ENCODE peak calls at places on chromosomes 12 and 14, in eight cellular contexts. One of them, this sample, is unnamed.
A peak's percentile ranks its signal among the peaks of the same experiment; 100 is the strongest.

GRCh38 chr12:6215932-6216494 is 15.8 kb downstream of the CD9 start:
- DNase-seq in HCT116: peak; percentile 93
- DNase-seq in adrenal gland: peak; percentile 96
- DNase-seq in lower leg skin: peak; percentile 93
- DNase-seq in right lobe of liver: no peak
- DNase-seq in NB4: no peak
- DNase-seq in esophagus squamous epithelium: no peak
- DNase-seq in Peyer's patch: peak; percentile 78
- DNase-seq in this sample: no peak

GRCh38 chr14:102493096-102493495 is 16.5 kb downstream of the ANKRD9 start:
- DNase-seq in HCT116: no peak
- DNase-seq in adrenal gland: no peak
- DNase-seq in lower leg skin: no peak
- DNase-seq in right lobe of liver: peak; percentile 9
- DNase-seq in NB4: no peak
- DNase-seq in esophagus squamous epithelium: no peak
- DNase-seq in Peyer's patch: no peak
- DNase-seq in this sample: no peak

GRCh38 chr12:109432842-109433304 is 44.2 kb downstream of the KCTD10 start:
- DNase-seq in HCT116: peak; percentile 84
- DNase-seq in adrenal gland: peak; percentile 83
- DNase-seq in lower leg skin: peak; percentile 75
- DNase-seq in right lobe of liver: peak; percentile 89
- DNase-seq in NB4: peak; percentile 86
- DNase-seq in esophagus squamous epithelium: peak; percentile 11
- DNase-seq in Peyer's patch: peak; percentile 88
- DNase-seq in this sample: peak; percentile 87

GRCh38 chr14:24013654-24014514 is 25.2 kb downstream of the DHRS4L2 start:
- DNase-seq in HCT116: peak; percentile 78
- DNase-seq in adrenal gland: peak; percentile 43
- DNase-seq in lower leg skin: peak; percentile 48
- DNase-seq in right lobe of liver: no peak
- DNase-seq in NB4: peak; percentile 77
- DNase-seq in esophagus squamous epithelium: no peak
- DNase-seq in Peyer's patch: no peak
- DNase-seq in this sample: peak; percentile 29

GRCh38 chr12:88194868-88195267 is 52.8 kb downstream of the TMTC3 start:
- DNase-seq in HCT116: no peak
- DNase-seq in adrenal gland: no peak
- DNase-seq in lower leg skin: no peak
- DNase-seq in right lobe of liver: no peak
- DNase-seq in NB4: no peak
- DNase-seq in esophagus squamous epithelium: no peak
- DNase-seq in Peyer's patch: no peak
- DNase-seq in this sample: no peak

GRCh38 chr14:57391609-57392195 is 1.3 kb downstream of the NAA30 start:
- DNase-seq in HCT116: no peak
- DNase-seq in adrenal gland: no peak
- DNase-seq in lower leg skin: no peak
- DNase-seq in right lobe of liver: no peak
- DNase-seq in NB4: peak; percentile 1
- DNase-seq in esophagus squamous epithelium: no peak
- DNase-seq in Peyer's patch: no peak
- DNase-seq in this sample: no peak

GRCh38 chr12:66127695-66128094 is 2.9 kb downstream of the LLPH start:
- DNase-seq in HCT116: no peak
- DNase-seq in adrenal gland: peak; percentile 73
- DNase-seq in lower leg skin: no peak
- DNase-seq in right lobe of liver: no peak
- DNase-seq in NB4: no peak
- DNase-seq in esophagus squamous epithelium: no peak
- DNase-seq in Peyer's patch: no peak
- DNase-seq in this sample: no peak

GRCh38 chr12:130818381-130819247 is 20.4 kb downstream of the STX2 start:
- DNase-seq in HCT116: no peak
- DNase-seq in adrenal gland: peak; percentile 61
- DNase-seq in lower leg skin: peak; percentile 33
- DNase-seq in right lobe of liver: peak; percentile 65
- DNase-seq in NB4: peak; percentile 78
- DNase-seq in esophagus squamous epithelium: no peak
- DNase-seq in Peyer's patch: peak; percentile 82
- DNase-seq in this sample: peak; percentile 52

GRCh38 chr14:75453817-75454434 is 26.1 kb downstream of the JDP2 start:
- DNase-seq in HCT116: no peak
- DNase-seq in adrenal gland: no peak
- DNase-seq in lower leg skin: no peak
- DNase-seq in right lobe of liver: no peak
- DNase-seq in NB4: peak; percentile 28
- DNase-seq in esophagus squamous epithelium: no peak
- DNase-seq in Peyer's patch: no peak
- DNase-seq in this sample: no peak

GRCh38 chr14:29350496-29350895 is 577.2 kb downstream of the PRKD1 start:
- DNase-seq in HCT116: no peak
- DNase-seq in adrenal gland: no peak
- DNase-seq in lower leg skin: no peak
- DNase-seq in right lobe of liver: no peak
- DNase-seq in NB4: no peak
- DNase-seq in esophagus squamous epithelium: no peak
- DNase-seq in Peyer's patch: no peak
- DNase-seq in this sample: no peak

GRCh38 chr14:98292191-98292590 is 979.8 kb downstream of the BCL11B start:
- DNase-seq in HCT116: no peak
- DNase-seq in adrenal gland: no peak
- DNase-seq in lower leg skin: no peak
- DNase-seq in right lobe of liver: no peak
- DNase-seq in NB4: no peak
- DNase-seq in esophagus squamous epithelium: no peak
- DNase-seq in Peyer's patch: no peak
- DNase-seq in this sample: no peak

DNA sequence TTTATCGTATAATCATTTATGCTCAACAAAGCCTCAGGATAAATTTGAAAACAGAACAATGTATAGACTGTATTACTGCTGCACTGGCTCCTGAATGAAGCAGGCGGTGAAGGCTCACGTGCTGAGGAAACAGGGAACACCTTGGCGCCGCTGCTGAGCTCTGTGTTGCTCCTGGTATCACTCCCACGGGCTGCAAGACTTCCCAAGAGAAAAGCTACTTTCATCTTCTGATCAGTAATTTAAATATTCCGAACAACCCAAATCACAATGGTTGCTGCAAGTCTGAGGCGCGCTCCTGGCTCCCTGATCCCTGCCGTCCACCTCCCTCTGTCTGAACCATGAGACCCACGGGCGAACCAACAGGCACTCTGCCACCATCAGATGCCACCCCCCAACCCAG is 15.7 kb downstream of the PGAM5 start:
- DNase-seq in HCT116: no peak
- DNase-seq in adrenal gland: no peak
- DNase-seq in lower leg skin: no peak
- DNase-seq in right lobe of liver: no peak
- DNase-seq in NB4: no peak
- DNase-seq in esophagus squamous epithelium: no peak
- DNase-seq in Peyer's patch: no peak
- DNase-seq in this sample: no peak
- TF ChIP-seq POLR2A in HCT116: no peak
- TF ChIP-seq POLR2A in adrenal gland: no peak
- TF ChIP-seq POLR2A in lower leg skin: no peak
- TF ChIP-seq POLR2A in right lobe of liver: no peak
- TF ChIP-seq POLR2A in NB4: no peak
- TF ChIP-seq POLR2A in esophagus squamous epithelium: no peak
- TF ChIP-seq POLR2A in Peyer's patch: no peak
- TF ChIP-seq POLR2A in this sample: no peak

GRCh38 chr14:103555559-103556337 is 6.7 kb downstream of the BAG5 start:
- DNase-seq in HCT116: no peak
- DNase-seq in adrenal gland: no peak
- DNase-seq in lower leg skin: no peak
- DNase-seq in right lobe of liver: no peak
- DNase-seq in NB4: no peak
- DNase-seq in esophagus squamous epithelium: no peak
- DNase-seq in Peyer's patch: no peak
- DNase-seq in this sample: no peak
- TF ChIP-seq CTCF in HCT116: no peak
- TF ChIP-seq CTCF in adrenal gland: no peak
- TF ChIP-seq CTCF in lower leg skin: no peak
- TF ChIP-seq CTCF in right lobe of liver: no peak
- TF ChIP-seq CTCF in NB4: no peak
- TF ChIP-seq CTCF in esophagus squamous epithelium: no peak
- TF ChIP-seq CTCF in Peyer's patch: no peak
- TF ChIP-seq CTCF in this sample: no peak

DNA sequence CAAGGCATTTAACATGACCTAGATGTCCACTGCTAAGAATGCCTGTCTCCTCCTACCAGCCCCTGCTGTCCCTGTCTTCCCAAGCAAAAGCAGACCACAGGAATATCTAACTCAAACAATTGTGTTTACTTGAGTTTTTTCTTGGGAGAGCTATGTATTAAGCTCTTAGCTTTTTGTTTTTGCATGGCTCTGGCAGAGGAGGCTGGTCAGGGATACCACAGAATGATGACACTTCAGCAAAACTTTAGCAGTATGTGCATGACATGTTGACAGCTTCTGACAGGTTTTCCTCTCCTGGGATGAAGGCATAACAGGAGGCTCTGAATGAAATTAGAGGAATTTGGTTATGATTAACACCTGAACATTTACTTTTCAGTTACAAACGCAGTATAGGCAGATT is 6.9 kb downstream of the TMBIM6 start:
- DNase-seq in HCT116: no peak
- DNase-seq in adrenal gland: no peak
- DNase-seq in lower leg skin: no peak
- DNase-seq in right lobe of liver: no peak
- DNase-seq in NB4: no peak
- DNase-seq in esophagus squamous epithelium: no peak
- DNase-seq in Peyer's patch: no peak
- DNase-seq in this sample: no peak
- H3K4me3 ChIP-seq in HCT116: no peak overlapping the region
- H3K4me3 ChIP-seq in adrenal gland: no peak overlapping the region
- H3K4me3 ChIP-seq in lower leg skin: no peak overlapping the region
- H3K4me3 ChIP-seq in right lobe of liver: no peak overlapping the region
- H3K4me3 ChIP-seq in NB4: no peak overlapping the region
- H3K4me3 ChIP-seq in esophagus squamous epithelium: no peak overlapping the region
- H3K4me3 ChIP-seq in Peyer's patch: no peak overlapping the region
- H3K4me3 ChIP-seq in this sample: no peak overlapping the region

GRCh38 chr14:73785834-73786631 is 65.6 kb upstream of the PTGR2 start:
- DNase-seq in HCT116: peak; percentile 46
- DNase-seq in adrenal gland: peak; percentile 83
- DNase-seq in lower leg skin: peak; percentile 87
- DNase-seq in right lobe of liver: peak; percentile 82
- DNase-seq in NB4: peak; percentile 95
- DNase-seq in esophagus squamous epithelium: no peak
- DNase-seq in Peyer's patch: peak; percentile 84
- DNase-seq in this sample: peak; percentile 70
- TF ChIP-seq POLR2A in HCT116: no peak
- TF ChIP-seq POLR2A in adrenal gland: peak; percentile 75
- TF ChIP-seq POLR2A in lower leg skin: no peak
- TF ChIP-seq POLR2A in right lobe of liver: peak; percentile 94
- TF ChIP-seq POLR2A in NB4: peak; percentile 55
- TF ChIP-seq POLR2A in esophagus squamous epithelium: peak; percentile 90
- TF ChIP-seq POLR2A in Peyer's patch: peak; percentile 91
- TF ChIP-seq POLR2A in this sample: no peak

GRCh38 chr14:38389666-38390065 is 133.8 kb upstream of the CLEC14A start:
- DNase-seq in HCT116: no peak
- DNase-seq in adrenal gland: no peak
- DNase-seq in lower leg skin: no peak
- DNase-seq in right lobe of liver: no peak
- DNase-seq in NB4: no peak
- DNase-seq in esophagus squamous epithelium: no peak
- DNase-seq in Peyer's patch: no peak
- DNase-seq in this sample: no peak

GRCh38 chr14:38391334-38391733 is 135.4 kb upstream of the CLEC14A start:
- DNase-seq in HCT116: no peak
- DNase-seq in adrenal gland: no peak
- DNase-seq in lower leg skin: no peak
- DNase-seq in right lobe of liver: no peak
- DNase-seq in NB4: no peak
- DNase-seq in esophagus squamous epithelium: no peak
- DNase-seq in Peyer's patch: no peak
- DNase-seq in this sample: no peak

GRCh38 chr14:38384746-38385145 is 128.9 kb upstream of the CLEC14A start:
- DNase-seq in HCT116: no peak
- DNase-seq in adrenal gland: no peak
- DNase-seq in lower leg skin: no peak
- DNase-seq in right lobe of liver: no peak
- DNase-seq in NB4: no peak
- DNase-seq in esophagus squamous epithelium: no peak
- DNase-seq in Peyer's patch: no peak
- DNase-seq in this sample: no peak

DNA sequence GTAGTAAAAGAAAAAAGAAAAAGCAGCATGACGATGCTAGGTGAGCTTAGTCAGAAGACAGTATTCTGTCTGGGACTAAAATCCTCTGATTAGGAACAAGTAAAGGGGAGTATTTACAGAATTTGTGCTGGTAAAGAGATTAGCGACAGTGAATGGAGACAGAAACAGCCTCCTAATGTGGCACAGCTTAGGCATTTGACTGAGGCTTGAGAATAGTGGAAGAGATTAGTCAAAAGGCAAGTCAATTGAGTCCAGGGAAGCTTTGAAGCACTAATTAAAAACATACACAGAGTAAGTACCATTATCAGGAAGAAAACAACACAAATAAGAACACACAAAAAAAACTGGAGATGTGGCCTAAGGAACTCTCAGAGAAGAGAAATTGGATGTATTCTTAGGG is 131.9 kb upstream of the CLEC14A start:
- DNase-seq in HCT116: no peak
- DNase-seq in adrenal gland: no peak
- DNase-seq in lower leg skin: no peak
- DNase-seq in right lobe of liver: no peak
- DNase-seq in NB4: no peak
- DNase-seq in esophagus squamous epithelium: no peak
- DNase-seq in Peyer's patch: no peak
- DNase-seq in this sample: no peak
- TF ChIP-seq CTCF in HCT116: no peak
- TF ChIP-seq CTCF in adrenal gland: no peak
- TF ChIP-seq CTCF in lower leg skin: no peak
- TF ChIP-seq CTCF in right lobe of liver: no peak
- TF ChIP-seq CTCF in NB4: no peak
- TF ChIP-seq CTCF in esophagus squamous epithelium: no peak
- TF ChIP-seq CTCF in Peyer's patch: no peak
- TF ChIP-seq CTCF in this sample: no peak

This sample was measured in heart left ventricle.